ENCODE peak calls at places on chromosomes 5 and 9, in four cellular contexts. N, O, V and F are unnamed samples.

GRCh38 chr5:66170196-66170919 is 26.3 kb downstream of the SREK1 start:
- DNase-seq in V (no peak), O (no peak), N (no peak), F (no peak)

GRCh38 chr5:2696156-2696807 is 55.2 kb downstream of the IRX2 start:
- DNase-seq in V (no peak), O (no peak), N (no peak), F (no peak)

GRCh38 chr5:135343417-135343816 is 55.6 kb downstream of the MACROH2A1 start:
- DNase-seq in O (no peak), V (no peak), N (no peak), F (no peak)

GRCh38 chr5:170503970-170504525 is at the start of gene KCNIP1:
- DNase-seq in V (no peak), O (no peak), N (no peak), F (no peak)

GRCh38 chr9:20397348-20397747 is 225.0 kb downstream of the MLLT3 start:
- DNase-seq in N (no peak), V (no peak), O (no peak), F (no peak)

GRCh38 chr5:56910123-56910951 is 941 bp downstream of the SETD9 start:
- DNase-seq in N (no peak), O (peak), V (peak), F (peak)

GRCh38 chr9:13163946-13164345 is 115.5 kb downstream of the MPDZ start:
- DNase-seq in O (no peak), V (no peak), N (no peak), F (no peak)

GRCh38 chr9:94779693-94780290 is 53.3 kb downstream of the AOPEP start:
- DNase-seq in O (no peak), V (no peak), N (no peak), F (no peak)

GRCh38 chr9:107994638-107995037 is 505.1 kb upstream of the KLF4 start:
- DNase-seq in N (no peak), V (no peak), O (no peak), F (no peak)

GRCh38 chr5:172906436-172906835 is 52.8 kb upstream of the RPL26L1 start:
- DNase-seq in N (peak), O (no peak), V (no peak), F (peak)

GRCh38 chr9:124764774-124765438 is 6.2 kb downstream of the NR6A1 start:
- DNase-seq in N (peak), V (no peak), O (no peak), F (no peak)

GRCh38 chr9:105290401-105290800 is 46.0 kb downstream of the SLC44A1 start:
- DNase-seq in O (no peak), V (peak), N (peak), F (no peak)

GRCh38 chr9:38339496-38339895 is 53.0 kb upstream of the ALDH1B1 start:
- DNase-seq in V (peak), O (peak), N (peak), F (no peak)

GRCh38 chr9:114086607-114087006 is 8.5 kb upstream of the AMBP start:
- DNase-seq in N (no peak), O (no peak), V (no peak), F (no peak)

GRCh38 chr5:55316289-55316688 is 8.5 kb downstream of the MTREX start:
- DNase-seq in O (no peak), V (no peak), N (no peak), F (no peak)

GRCh38 chr9:2570615-2571479 is 50.7 kb upstream of the VLDLR start:
- DNase-seq in V (peak), O (peak), N (peak), F (peak)

GRCh38 chr9:133709716-133710571 is 28.2 kb downstream of the SARDH start:
- DNase-seq in N (no peak), V (no peak), O (no peak), F (no peak)

DNA sequence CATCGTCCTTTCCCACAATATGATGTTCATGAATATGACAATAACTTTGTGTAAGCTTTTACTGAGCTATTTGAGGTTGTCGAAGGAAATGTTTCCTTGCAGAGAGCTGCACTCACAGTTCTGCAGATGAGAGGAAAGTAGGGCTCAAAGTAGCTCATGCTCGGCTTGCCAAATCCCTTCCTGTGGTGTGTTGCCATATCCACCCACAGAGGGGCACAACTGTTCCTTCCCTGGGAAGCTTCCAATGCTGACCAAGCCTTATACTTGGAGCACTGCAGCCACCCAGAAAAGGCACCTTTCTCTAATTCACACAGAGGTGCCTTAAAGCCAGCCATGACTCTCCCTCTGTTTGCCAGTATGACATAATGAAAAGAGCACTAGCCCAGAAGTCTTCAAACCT is 390.3 kb downstream of the CAAP1 start:
- DNase-seq in N (no peak), V (no peak), O (no peak), F (no peak)
- TF ChIP-seq CTCF in N (no peak), V (no peak), O (no peak), F (no peak)

GRCh38 chr9:127723450-127723849 is 7.6 kb downstream of the TTC16 start:
- DNase-seq in N (peak), O (no peak), V (no peak), F (no peak)

GRCh38 chr9:127722055-127722454 is 6.2 kb downstream of the TTC16 start:
- DNase-seq in N (no peak), O (no peak), V (no peak), F (no peak)

GRCh38 chr9:127721391-127721821 is 5.5 kb downstream of the TTC16 start:
- DNase-seq in V (no peak), O (peak), N (no peak), F (no peak)

GRCh38 chr9:127724012-127724411 is 8.1 kb downstream of the TTC16 start:
- DNase-seq in N (no peak), O (no peak), V (no peak), F (no peak)

DNA sequence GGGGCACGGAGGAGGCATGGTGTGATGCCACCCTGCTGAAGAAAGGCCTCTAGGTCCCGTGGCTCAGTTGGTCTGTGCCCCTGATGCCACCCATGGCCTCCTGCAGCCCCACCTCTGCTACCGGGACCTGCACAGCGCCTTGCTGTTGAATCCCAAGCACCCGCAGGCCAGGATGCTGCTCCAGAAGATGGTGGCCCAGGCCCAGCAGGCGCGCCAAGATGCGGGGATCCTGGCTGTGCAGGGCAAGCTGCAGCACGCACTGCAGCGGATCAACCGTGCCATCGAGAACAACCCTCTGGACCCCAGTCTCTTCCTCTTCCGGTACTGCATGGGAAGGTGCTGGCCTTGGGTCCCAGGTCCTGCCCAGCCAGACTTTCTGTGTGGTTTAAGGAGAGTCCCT is 7.1 kb downstream of the TTC16 start:
- DNase-seq in V (no peak), O (no peak), N (no peak), F (no peak)
- TF ChIP-seq CTCF in V (no peak), O (no peak), N (no peak), F (no peak)

GRCh38 chr5:67989457-67989856 is 226.1 kb upstream of the PIK3R1 start:
- DNase-seq in V (peak), O (no peak), N (peak), F (no peak)
- TF ChIP-seq CTCF in V (no peak), O (no peak), N (peak), F (no peak)

DNA sequence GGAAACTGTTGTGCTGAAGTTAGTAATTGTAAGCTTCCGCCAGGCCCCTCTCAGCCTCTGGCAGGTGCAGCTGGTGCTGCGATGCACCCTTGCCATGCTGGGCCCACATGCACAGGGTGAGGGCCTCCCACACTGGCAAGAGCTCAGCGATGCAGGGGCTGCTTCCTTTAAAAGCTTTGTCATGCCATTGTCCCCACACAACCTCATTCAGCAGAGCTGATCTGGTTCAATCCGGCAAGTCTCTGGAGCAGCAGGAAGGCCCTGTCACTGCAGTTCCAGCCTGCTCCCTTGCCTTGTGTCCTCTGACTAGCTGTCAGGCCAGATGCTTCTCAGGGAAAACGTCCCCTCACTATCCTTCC is 60.8 kb downstream of the IPPK start:
- DNase-seq in V (no peak), N (peak), O (no peak), F (no peak)
- TF ChIP-seq CTCF in V (no peak), N (no peak), O (no peak), F (no peak)

DNA sequence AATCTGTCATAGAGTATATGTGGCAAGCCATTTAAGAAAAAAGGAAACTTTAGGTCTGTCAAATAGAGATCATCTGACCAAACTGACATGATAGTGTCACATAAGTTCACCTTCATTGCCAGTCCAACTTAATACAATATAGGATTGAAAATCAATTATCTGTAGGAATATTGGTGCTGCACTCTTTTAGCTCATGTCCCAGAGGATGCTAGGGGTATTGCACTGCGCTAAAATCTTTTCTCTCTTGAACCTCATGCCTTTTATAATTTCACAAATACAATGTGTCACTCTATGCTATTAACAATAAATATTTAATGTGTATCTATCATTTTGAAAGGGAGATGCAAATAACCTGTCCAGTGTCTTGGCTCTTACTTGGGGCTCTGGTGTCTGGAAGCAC is 72.4 kb upstream of the FAM120A start:
- DNase-seq in O (no peak), N (no peak), V (no peak), F (no peak)
- TF ChIP-seq CTCF in O (no peak), N (peak), V (peak), F (no peak)

GRCh38 chr5:37214550-37214949 is 34.6 kb downstream of the CPLANE1 start:
- DNase-seq in N (no peak), V (no peak), O (peak), F (no peak)

GRCh38 chr5:37211661-37212060 is 37.5 kb downstream of the CPLANE1 start:
- DNase-seq in O (no peak), N (no peak), V (no peak), F (no peak)

GRCh38 chr5:37207802-37208201 is 41.4 kb downstream of the CPLANE1 start:
- DNase-seq in O (no peak), V (no peak), N (no peak), F (no peak)

GRCh38 chr5:37208883-37209808 is 40.0 kb downstream of the CPLANE1 start:
- DNase-seq in N (peak), O (no peak), V (peak), F (peak)

GRCh38 chr5:37212096-37212495 is 37.1 kb downstream of the CPLANE1 start:
- DNase-seq in N (no peak), O (no peak), V (no peak), F (no peak)
- TF ChIP-seq CTCF in N (no peak), O (no peak), V (no peak), F (no peak)

GRCh38 chr5:177299711-177300110 is 3.8 kb downstream of the RAB24 start:
- DNase-seq in N (no peak), V (no peak), O (no peak), F (no peak)

GRCh38 chr5:177301503-177302165 is 1.9 kb downstream of the RAB24 start:
- DNase-seq in V (no peak), O (peak), N (no peak), F (no peak)

GRCh38 chr5:177302354-177303110 is 987 bp downstream of the RAB24 start:
- DNase-seq in V (no peak), O (no peak), N (peak), F (no peak)

GRCh38 chr5:177300971-177301370 is 2.5 kb downstream of the RAB24 start:
- DNase-seq in O (no peak), N (no peak), V (no peak), F (no peak)

GRCh38 chr5:177300236-177300880 is 3.2 kb downstream of the RAB24 start:
- DNase-seq in V (peak), O (peak), N (peak), F (peak)
- TF ChIP-seq CTCF in V (no peak), O (no peak), N (peak), F (no peak)

GRCh38 chr9:82271099-82271498 is 282.5 kb downstream of the SPATA31D1 start:
- DNase-seq in O (no peak), N (peak), V (peak), F (no peak)

GRCh38 chr9:82275531-82275930 is 287.0 kb downstream of the SPATA31D1 start:
- DNase-seq in O (no peak), V (peak), N (no peak), F (no peak)

GRCh38 chr9:82273121-82273520 is 284.5 kb downstream of the SPATA31D1 start:
- DNase-seq in V (peak), O (no peak), N (peak), F (no peak)
- TF ChIP-seq CTCF in V (no peak), O (no peak), N (no peak), F (no peak)

GRCh38 chr5:144191998-144192397 is 21.3 kb downstream of the KCTD16 start:
- DNase-seq in V (peak), O (peak), N (peak), F (peak)
- TF ChIP-seq CTCF in V (peak), O (peak), N (peak), F (peak)

GRCh38 chr9:117043159-117043558 is 356.1 kb downstream of the TRIM32 start:
- DNase-seq in N (no peak), O (no peak), V (no peak), F (no peak)

GRCh38 chr9:117044241-117044640 is 357.1 kb downstream of the TRIM32 start:
- DNase-seq in O (no peak), V (no peak), N (no peak), F (no peak)

GRCh38 chr9:117046666-117047327 is 359.7 kb downstream of the TRIM32 start:
- DNase-seq in O (no peak), V (no peak), N (peak), F (peak)
- TF ChIP-seq CTCF in O (no peak), V (peak), N (peak), F (no peak)